ENCODE peak calls at places on chromosomes 6 and 20, in ten cellular contexts. X, U, R, W, Z, L, G, V, Y and K are unnamed samples. For H3K4me1, the result is how much of the 10 kb centered on the place peaks cover.

GRCh38 chr20:36754656-36755222 is 8.8 kb upstream of the NDRG3 start:
- DNase-seq in X (no peak), U (no peak), R (no peak), W (no peak), Z (peak), L (peak), G (no peak), V (peak), Y (peak), K (peak)

GRCh38 chr20:9532069-9532809 is 17.8 kb downstream of the LAMP5 start:
- DNase-seq in X (no peak), U (no peak), R (no peak), W (no peak), Z (no peak), L (no peak), G (no peak), V (no peak), Y (no peak), K (no peak)

GRCh38 chr6:135267085-135267484 is 86.0 kb downstream of the MYB start:
- DNase-seq in X (no peak), U (no peak), R (no peak), W (no peak), Z (peak), L (no peak), G (no peak), V (no peak), Y (no peak), K (peak)

GRCh38 chr6:89146748-89147715 is 1.2 kb downstream of the PM20D2 start:
- DNase-seq in X (no peak), U (no peak), R (no peak), W (no peak), Z (peak), L (no peak), G (no peak), V (peak), Y (peak), K (no peak)

GRCh38 chr20:15760217-15760567 is 813.1 kb downstream of the KIF16B start:
- DNase-seq in X (no peak), U (no peak), R (no peak), W (no peak), Z (no peak), L (no peak), G (no peak), V (no peak), Y (no peak), K (no peak)

GRCh38 chr6:126721581-126722145 is 381.7 kb downstream of the CENPW start:
- DNase-seq in X (no peak), U (no peak), R (no peak), W (no peak), Z (no peak), L (peak), G (no peak), V (no peak), Y (peak), K (no peak)

GRCh38 chr6:37655666-37656065 is 42.0 kb downstream of the MDGA1 start:
- DNase-seq in X (no peak), U (no peak), R (no peak), W (no peak), Z (no peak), L (no peak), G (no peak), V (no peak), Y (no peak), K (no peak)

GRCh38 chr6:136754820-136755219 is 37.5 kb downstream of the MAP3K5 start:
- DNase-seq in X (no peak), U (no peak), R (no peak), W (no peak), Z (no peak), L (no peak), G (no peak), V (no peak), Y (no peak), K (no peak)

GRCh38 chr20:58306421-58307261 is 2.9 kb upstream of the RAB22A start:
- DNase-seq in X (peak), U (no peak), R (peak), W (peak), Z (peak), L (peak), G (no peak), V (no peak), Y (no peak), K (no peak)

GRCh38 chr6:65448806-65449397 is 258.1 kb downstream of the EYS start:
- DNase-seq in X (no peak), U (no peak), R (no peak), W (no peak), Z (no peak), L (no peak), G (no peak), V (peak), Y (no peak), K (no peak)

GRCh38 chr6:26175428-26176181 is 88.4 kb downstream of the HFE start:
- DNase-seq in X (no peak), U (no peak), R (no peak), W (no peak), Z (peak), L (no peak), G (no peak), V (peak), Y (no peak), K (peak)

GRCh38 chr20:61852268-61853072 is 213.2 kb downstream of the TAF4 start:
- DNase-seq in X (no peak), U (peak), R (no peak), W (no peak), Z (no peak), L (no peak), G (no peak), V (no peak), Y (no peak), K (no peak)

GRCh38 chr20:61849376-61849775 is 216.3 kb downstream of the TAF4 start:
- DNase-seq in X (no peak), U (peak), R (no peak), W (peak), Z (no peak), L (no peak), G (no peak), V (no peak), Y (no peak), K (no peak)

GRCh38 chr20:61850457-61850856 is 215.2 kb downstream of the TAF4 start:
- DNase-seq in X (no peak), U (no peak), R (no peak), W (no peak), Z (no peak), L (no peak), G (no peak), V (no peak), Y (no peak), K (no peak)

GRCh38 chr20:61849822-61850221 is 215.9 kb downstream of the TAF4 start:
- DNase-seq in X (no peak), U (no peak), R (no peak), W (peak), Z (no peak), L (no peak), G (no peak), V (no peak), Y (no peak), K (no peak)

DNA sequence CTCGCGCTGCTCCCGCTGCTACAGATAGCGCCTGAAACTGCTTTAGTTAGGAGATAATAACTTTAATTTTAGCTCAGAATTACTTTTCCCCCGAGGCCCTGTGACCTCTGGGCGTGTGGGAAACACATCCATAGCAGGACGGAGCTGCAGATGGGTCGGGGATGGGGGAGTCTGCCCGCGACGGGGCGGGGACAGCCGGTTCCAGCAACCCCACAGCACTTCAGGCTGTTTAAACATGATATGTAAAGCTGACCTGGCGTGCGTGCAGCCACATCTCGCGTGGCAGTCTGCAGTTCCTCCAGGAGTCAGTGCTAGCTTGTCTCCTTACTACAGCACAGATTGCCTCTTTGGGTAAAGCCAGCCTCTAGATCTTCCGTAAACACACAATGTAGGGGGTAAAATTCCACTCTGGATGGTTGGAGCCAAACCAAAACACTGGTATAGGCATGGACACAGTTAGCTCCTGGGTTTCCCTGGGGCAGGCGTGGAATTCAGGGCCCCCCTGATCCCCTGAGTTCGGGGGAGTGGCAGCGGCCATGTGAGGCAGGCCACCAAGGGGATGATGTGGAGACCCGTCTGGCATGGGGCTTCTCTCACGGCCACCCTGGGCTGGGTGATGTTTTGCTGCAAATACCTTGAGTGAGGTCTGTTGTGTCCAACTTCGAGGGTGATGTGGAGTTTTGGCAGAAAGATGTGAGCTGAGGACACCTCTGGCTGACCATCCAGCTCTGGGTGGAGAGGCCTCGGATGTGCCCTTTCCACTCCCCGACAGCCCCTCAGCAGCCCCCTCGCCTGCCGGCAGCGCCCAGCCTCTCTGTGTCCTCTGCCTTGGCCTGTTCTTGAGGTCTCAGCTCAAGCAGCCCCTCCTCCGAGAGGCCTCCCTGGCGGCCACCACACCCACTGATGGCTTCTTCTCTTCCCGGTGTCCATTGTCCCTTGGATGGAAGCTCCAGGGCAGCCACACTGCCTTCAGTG is 214.5 kb downstream of the TAF4 start:
- DNase-seq in X (no peak), U (peak), R (no peak), W (peak), Z (no peak), L (no peak), G (no peak), V (no peak), Y (no peak), K (no peak)
- H3K4me1 ChIP-seq in X (under half), U (under half), R (under half), W (under half), Z (under half), L (under half), G (under half), V (under half), Y (under half), K (under half)

GRCh38 chr6:138948780-138949179 is 39.3 kb downstream of the REPS1 start:
- DNase-seq in X (no peak), U (no peak), R (no peak), W (no peak), Z (no peak), L (no peak), G (no peak), V (peak), Y (no peak), K (no peak)
- TF ChIP-seq CTCF in X (no peak), U (no peak), R (no peak), W (no peak), Z (no peak), L (no peak), G (no peak), V (no peak), Y (peak), K (no peak)

GRCh38 chr6:12404651-12405050 is 114.5 kb downstream of the EDN1 start:
- DNase-seq in X (no peak), U (no peak), R (no peak), W (no peak), Z (no peak), L (no peak), G (no peak), V (no peak), Y (no peak), K (no peak)

GRCh38 chr6:12403946-12404647 is 113.9 kb downstream of the EDN1 start:
- DNase-seq in X (no peak), U (no peak), R (no peak), W (no peak), Z (no peak), L (no peak), G (no peak), V (no peak), Y (no peak), K (no peak)

GRCh38 chr6:12401200-12401599 is 111.0 kb downstream of the EDN1 start:
- DNase-seq in X (no peak), U (no peak), R (no peak), W (no peak), Z (no peak), L (no peak), G (no peak), V (no peak), Y (no peak), K (no peak)

GRCh38 chr6:12408752-12409151 is 118.6 kb downstream of the EDN1 start:
- DNase-seq in X (no peak), U (no peak), R (no peak), W (no peak), Z (no peak), L (no peak), G (no peak), V (no peak), Y (no peak), K (no peak)

GRCh38 chr6:12403201-12403826 is 113.2 kb downstream of the EDN1 start:
- DNase-seq in X (no peak), U (no peak), R (no peak), W (no peak), Z (no peak), L (no peak), G (no peak), V (no peak), Y (no peak), K (no peak)
- H3K4me3 ChIP-seq in X (no peak), U (no peak), R (no peak), W (no peak), Z (no peak), L (no peak), G (no peak), V (no peak), Y (no peak), K (no peak)

DNA sequence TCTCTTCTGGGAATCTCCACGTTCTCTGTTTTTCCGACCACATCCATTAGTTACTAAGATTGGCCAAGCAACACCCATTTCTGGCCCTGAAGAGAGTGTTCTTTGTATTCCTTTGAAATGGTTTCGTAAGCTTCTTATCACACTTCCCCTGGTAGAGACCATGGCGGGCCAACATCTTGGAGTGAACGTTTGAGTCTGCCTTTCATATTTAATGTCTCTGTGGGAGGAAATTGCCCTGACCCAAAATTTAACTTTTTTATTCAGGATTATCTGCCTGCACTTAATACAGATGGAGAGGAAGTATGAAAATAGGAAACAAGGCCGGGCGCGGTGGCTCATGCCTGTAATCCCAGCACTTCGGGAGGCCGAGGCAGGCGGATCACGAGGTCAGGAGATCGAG is 177.0 kb upstream of the SNX9 start:
- DNase-seq in X (no peak), U (no peak), R (no peak), W (no peak), Z (no peak), L (no peak), G (no peak), V (no peak), Y (no peak), K (no peak)
- H3K4me1 ChIP-seq in X (under half), U (under half), R (under half), W (under half), Z (under half), L (under half), G (under half), V (under half), Y (under half), K (under half)

GRCh38 chr6:138211601-138212000 is 6.7 kb downstream of the PBOV1 start:
- DNase-seq in X (no peak), U (no peak), R (no peak), W (no peak), Z (no peak), L (no peak), G (no peak), V (no peak), Y (no peak), K (no peak)

GRCh38 chr6:138205437-138206094 is 12.7 kb downstream of the PBOV1 start:
- DNase-seq in X (no peak), U (no peak), R (no peak), W (no peak), Z (no peak), L (no peak), G (no peak), V (no peak), Y (no peak), K (no peak)

GRCh38 chr6:138215071-138215470 is 3.2 kb downstream of the PBOV1 start:
- DNase-seq in X (no peak), U (no peak), R (peak), W (peak), Z (no peak), L (no peak), G (no peak), V (no peak), Y (no peak), K (no peak)

GRCh38 chr6:138206862-138207261 is 11.4 kb downstream of the PBOV1 start:
- DNase-seq in X (no peak), U (no peak), R (no peak), W (no peak), Z (no peak), L (no peak), G (no peak), V (no peak), Y (no peak), K (no peak)

DNA sequence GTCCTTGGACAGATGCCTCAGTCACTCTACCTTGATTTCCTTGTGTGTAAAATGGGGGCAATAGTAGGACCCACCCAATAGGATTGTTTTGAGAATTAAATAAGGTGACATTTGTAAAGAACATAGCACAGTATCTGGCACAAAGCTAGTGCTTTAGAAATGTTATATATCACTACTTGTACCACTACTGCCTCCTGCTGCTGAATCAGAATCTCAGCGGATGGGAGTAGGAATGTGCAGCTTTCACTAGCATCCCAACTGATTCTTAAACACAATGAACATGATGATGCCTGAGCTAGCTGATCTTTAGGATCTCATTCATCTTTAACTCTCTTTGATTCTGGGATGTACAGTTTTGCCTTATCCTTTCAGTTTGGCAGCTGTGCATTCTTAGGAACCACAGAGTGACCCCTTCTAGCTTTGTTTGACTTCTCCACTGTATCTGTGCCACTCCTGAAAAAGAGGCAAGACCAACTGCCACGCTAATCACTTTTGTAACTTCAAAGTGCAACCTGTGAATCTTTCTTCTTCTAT is 7.2 kb downstream of the PBOV1 start:
- DNase-seq in X (no peak), U (no peak), R (no peak), W (no peak), Z (no peak), L (no peak), G (no peak), V (peak), Y (no peak), K (no peak)
- TF ChIP-seq CTCF in X (peak), U (no peak), R (no peak), W (no peak), Z (peak), L (no peak), G (no peak), V (peak), Y (peak), K (no peak)

GRCh38 chr6:56047931-56048520 is 172.6 kb upstream of the BMP5 start:
- DNase-seq in X (no peak), U (no peak), R (no peak), W (no peak), Z (no peak), L (no peak), G (no peak), V (no peak), Y (no peak), K (no peak)

GRCh38 chr6:56048601-56049000 is 173.2 kb upstream of the BMP5 start:
- DNase-seq in X (no peak), U (no peak), R (no peak), W (no peak), Z (no peak), L (no peak), G (no peak), V (no peak), Y (no peak), K (no peak)

GRCh38 chr6:56046576-56046975 is 171.2 kb upstream of the BMP5 start:
- DNase-seq in X (peak), U (no peak), R (peak), W (no peak), Z (no peak), L (peak), G (no peak), V (no peak), Y (no peak), K (no peak)

GRCh38 chr6:56051199-56051598 is 175.8 kb upstream of the BMP5 start:
- DNase-seq in X (no peak), U (no peak), R (no peak), W (no peak), Z (peak), L (no peak), G (no peak), V (no peak), Y (no peak), K (no peak)

DNA sequence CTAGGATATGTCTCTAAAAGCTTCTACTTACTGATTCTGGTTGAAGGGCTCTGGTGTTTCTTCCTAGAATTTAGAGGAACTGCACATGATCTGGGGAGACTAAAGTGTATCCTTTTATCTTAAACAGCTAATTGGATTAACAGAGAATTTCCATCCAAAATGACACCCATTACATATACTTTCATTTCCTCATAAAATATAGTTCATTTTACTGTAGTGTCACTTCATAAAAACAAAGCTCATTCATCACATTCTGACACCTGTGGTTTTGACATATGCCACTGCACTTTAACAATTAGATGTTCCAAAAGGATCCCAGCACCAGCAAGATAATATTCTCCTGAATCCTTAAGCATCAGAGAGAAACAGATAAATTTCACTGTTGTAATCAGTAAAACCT is 175.1 kb upstream of the BMP5 start:
- DNase-seq in X (no peak), U (no peak), R (no peak), W (no peak), Z (no peak), L (no peak), G (no peak), V (no peak), Y (no peak), K (no peak)
- H3K4me3 ChIP-seq in X (no peak), U (no peak), R (no peak), W (no peak), Z (no peak), L (no peak), G (no peak), V (no peak), Y (no peak), K (no peak)

DNA sequence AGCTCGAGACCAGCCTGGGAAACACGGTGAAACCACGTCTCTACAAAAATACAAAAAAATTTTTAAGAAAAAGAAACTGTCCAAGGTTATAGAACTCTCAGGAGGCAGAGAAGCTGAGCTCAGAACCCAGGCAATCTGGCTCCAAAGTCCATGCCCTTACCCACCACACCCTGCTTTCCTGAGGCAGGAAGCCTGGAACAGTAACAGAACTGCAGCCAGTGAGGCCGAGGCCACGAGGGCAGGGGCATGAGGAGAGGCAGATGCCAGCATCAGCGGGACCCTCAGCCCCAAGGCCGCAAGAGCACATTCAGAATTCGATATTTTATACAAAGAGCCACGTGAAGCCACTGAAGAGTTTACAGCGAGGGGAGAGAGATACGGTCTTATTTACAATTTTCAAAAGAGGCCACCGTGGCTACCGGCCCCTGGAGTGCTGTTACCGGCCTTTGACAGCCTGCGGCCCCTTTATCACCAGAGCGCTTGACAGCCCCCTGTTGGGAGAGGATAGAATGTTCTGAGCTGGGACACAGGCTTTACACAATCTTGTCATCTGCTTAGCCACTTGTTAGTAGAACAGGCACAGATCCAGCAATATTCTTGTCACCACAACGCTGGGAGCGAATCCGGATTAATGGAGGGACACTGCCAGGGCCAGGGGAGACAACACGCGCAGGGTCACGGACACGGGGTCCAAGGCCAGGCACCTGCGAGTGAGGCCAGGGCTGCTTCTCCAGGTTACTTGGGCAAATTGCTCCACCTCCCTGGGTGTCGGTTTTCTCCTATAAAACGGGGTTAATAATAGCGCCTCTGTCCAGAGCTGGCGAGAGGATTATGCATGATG is 5.6 kb downstream of the SPATA2 start:
- DNase-seq in X (no peak), U (no peak), R (no peak), W (peak), Z (no peak), L (no peak), G (no peak), V (peak), Y (no peak), K (peak)
- H3K4me1 ChIP-seq in X (under half), U (under half), R (under half), W (half or more), Z (under half), L (under half), G (under half), V (under half), Y (under half), K (under half)